ENCODE peak calls at places on chromosomes 7 and 10, in five cellular contexts. N, T, D, U and M are unnamed samples.

GRCh38 chr10:52801951-52802350 is 29.4 kb upstream of the MBL2 start:
- DNase-seq in N (peak), U (no peak), T (no peak), D (no peak), M (no peak)

GRCh38 chr7:128915271-128915819 is 4.8 kb upstream of the KCP start:
- DNase-seq in N (no peak), D (no peak), U (no peak), T (no peak), M (no peak)

GRCh38 chr10:109022417-109023049 is 900.8 kb downstream of the XPNPEP1 start:
- DNase-seq in U (no peak), T (no peak), N (no peak), D (no peak), M (no peak)

GRCh38 chr10:36185096-36185495 is 543.0 kb upstream of the FZD8 start:
- DNase-seq in U (no peak), T (no peak), D (no peak), N (no peak), M (no peak)

GRCh38 chr10:132904169-132904813 is 38.1 kb downstream of the CFAP46 start:
- DNase-seq in N (peak), U (no peak), D (no peak), T (no peak), M (no peak)

GRCh38 chr7:135320277-135320676 is 86.6 kb downstream of the STRA8 start:
- DNase-seq in U (peak), D (peak), T (no peak), N (peak), M (peak)

GRCh38 chr7:138784692-138785091 is 13.1 kb upstream of the TMEM213 start:
- DNase-seq in T (no peak), U (no peak), N (no peak), D (no peak), M (no peak)

GRCh38 chr10:33084388-33084896 is 126.4 kb upstream of the ITGB1 start:
- DNase-seq in N (no peak), U (no peak), T (no peak), D (no peak), M (no peak)

GRCh38 chr7:106127984-106128780 is 16.1 kb upstream of the SYPL1 start:
- DNase-seq in D (no peak), U (peak), T (no peak), N (peak), M (no peak)

GRCh38 chr10:75651452-75651851 is 220.0 kb downstream of the LRMDA start:
- DNase-seq in N (no peak), T (no peak), U (peak), D (no peak), M (no peak)

GRCh38 chr7:151936207-151936606 is 20.0 kb upstream of the GALNTL5 start:
- DNase-seq in T (no peak), U (no peak), D (no peak), N (no peak), M (no peak)

GRCh38 chr10:93471110-93471651 is 11.0 kb downstream of the MYOF start:
- DNase-seq in D (no peak), T (no peak), N (peak), U (peak), M (no peak)

GRCh38 chr10:93469454-93469853 is 12.7 kb downstream of the MYOF start:
- DNase-seq in T (no peak), N (no peak), U (no peak), D (no peak), M (no peak)

GRCh38 chr10:93465806-93466675 is 16.1 kb downstream of the MYOF start:
- DNase-seq in U (peak), N (peak), D (peak), T (no peak), M (no peak)

GRCh38 chr10:93464826-93465388 is 17.2 kb downstream of the MYOF start:
- DNase-seq in U (no peak), N (no peak), T (no peak), D (no peak), M (no peak)

GRCh38 chr10:93468532-93469213 is 13.5 kb downstream of the MYOF start:
- DNase-seq in N (peak), U (peak), D (no peak), T (no peak), M (no peak)
- TF ChIP-seq CTCF in N (no peak), U (peak), D (no peak), T (no peak), M (no peak)

GRCh38 chr10:119290301-119291036 is 83.1 kb downstream of the GRK5 start:
- DNase-seq in D (no peak), N (peak), U (peak), T (no peak), M (no peak)
- TF ChIP-seq CTCF in D (no peak), N (peak), U (peak), T (no peak), M (no peak)

DNA sequence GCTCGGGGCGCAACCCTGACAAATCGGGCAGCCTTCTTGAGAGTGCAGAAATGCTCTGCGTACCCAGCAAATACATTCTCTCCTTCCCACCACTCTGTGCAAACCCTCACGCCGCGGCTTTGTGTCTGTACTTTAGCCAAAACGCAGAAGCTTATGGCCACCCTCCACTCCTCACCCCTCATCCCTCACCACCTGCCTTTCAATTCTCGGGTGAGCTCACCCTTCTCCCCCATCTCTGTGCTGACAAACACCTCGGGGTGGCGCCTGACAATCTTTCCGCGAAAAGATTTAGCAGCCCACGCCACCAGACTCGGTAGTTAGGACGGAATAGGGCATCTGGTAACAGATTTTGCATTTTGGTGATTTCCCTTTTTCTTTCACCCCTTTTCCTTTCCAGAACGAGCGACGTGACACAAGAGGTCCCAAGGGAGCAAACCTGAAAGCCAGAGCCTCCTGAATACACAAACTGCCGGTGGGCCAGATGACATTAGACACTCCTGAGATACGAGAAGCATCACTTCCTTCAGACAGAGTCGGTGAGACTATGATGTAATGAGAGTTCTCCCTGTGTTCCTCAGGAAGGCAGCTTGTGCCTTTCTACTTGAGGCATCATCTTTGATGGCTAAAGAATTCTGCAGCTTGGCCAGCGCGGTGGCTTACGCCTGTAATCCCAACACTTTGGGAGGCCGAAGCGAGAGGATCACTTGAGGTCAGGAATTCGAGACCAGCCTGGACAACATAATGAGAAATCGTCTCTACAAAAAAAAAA is 663 bp upstream of the ATAD1 start:
- DNase-seq in D (peak), U (peak), N (peak), T (no peak), M (no peak)
- TF ChIP-seq CTCF in D (no peak), U (no peak), N (no peak), T (no peak), M (no peak)

GRCh38 chr7:27771111-27771510 is 31.1 kb downstream of the TAX1BP1 start:
- DNase-seq in U (no peak), D (no peak), T (no peak), N (no peak), M (no peak)

GRCh38 chr7:27762062-27762461 is 22.1 kb downstream of the TAX1BP1 start:
- DNase-seq in T (no peak), N (no peak), D (no peak), U (no peak), M (no peak)

GRCh38 chr7:27767374-27767773 is 27.4 kb downstream of the TAX1BP1 start:
- DNase-seq in U (no peak), T (no peak), N (peak), D (no peak), M (no peak)

GRCh38 chr7:27764109-27764508 is 24.1 kb downstream of the TAX1BP1 start:
- DNase-seq in D (no peak), N (peak), U (no peak), T (no peak), M (no peak)

GRCh38 chr7:27765856-27766255 is 25.9 kb downstream of the TAX1BP1 start:
- DNase-seq in N (no peak), U (no peak), D (no peak), T (no peak), M (no peak)
- TF ChIP-seq CTCF in N (no peak), U (no peak), D (no peak), T (no peak), M (no peak)